ENCODE peak calls at places on chromosomes 1 and 21, in four cellular contexts. R, F, J and X are unnamed samples.

GRCh38 chr1:153395136-153395685 is 4.3 kb upstream of the S100A8 start:
- DNase-seq in R (no peak), J (no peak), F (no peak), X (no peak)

GRCh38 chr1:54415986-54416385 is 9.8 kb upstream of the SSBP3 start:
- DNase-seq in J (no peak), F (no peak), R (no peak), X (no peak)

GRCh38 chr1:145985502-145986439 is 10.6 kb downstream of the TXNIP start:
- DNase-seq in R (no peak), J (no peak), F (no peak), X (no peak)

GRCh38 chr1:246418565-246419312 is 88.3 kb downstream of the SMYD3 start:
- DNase-seq in J (no peak), F (no peak), R (no peak), X (no peak)

GRCh38 chr1:66618390-66618789 is 84.4 kb downstream of the SGIP1 start:
- DNase-seq in J (no peak), R (no peak), F (no peak), X (no peak)

GRCh38 chr1:213947200-213947775 is 40.5 kb upstream of the PROX1 start:
- DNase-seq in R (no peak), J (no peak), F (no peak), X (no peak)

GRCh38 chr1:235639586-235640205 is 9.9 kb downstream of the GNG4 start:
- DNase-seq in R (no peak), J (no peak), F (no peak), X (peak)

GRCh38 chr1:45512641-45513054 is 9.0 kb downstream of the PRDX1 start:
- DNase-seq in R (peak), F (peak), J (peak), X (no peak)

GRCh38 chr21:44088401-44088780 is 18.8 kb upstream of the PWP2 start:
- DNase-seq in R (no peak), J (no peak), F (no peak), X (peak)

GRCh38 chr1:155078496-155079209 is at the start of gene EFNA3:
- DNase-seq in F (peak), R (peak), J (peak), X (no peak)

GRCh38 chr1:212455406-212456165 is 22.9 kb downstream of the NENF start:
- DNase-seq in R (peak), J (peak), F (peak), X (peak)

GRCh38 chr21:44461005-44461404 is 5.7 kb downstream of the LRRC3 start:
- DNase-seq in R (no peak), J (no peak), F (no peak), X (no peak)

GRCh38 chr21:24223625-24224024 is 1383.7 kb downstream of the MRPL39 start:
- DNase-seq in F (no peak), J (no peak), R (no peak), X (no peak)

GRCh38 chr1:35180776-35181374 is 12.1 kb downstream of the SFPQ start:
- DNase-seq in F (no peak), J (no peak), R (no peak), X (no peak)